ENCODE peak calls at places on chromosomes 4 and X, in nine cellular contexts. L is adrenal gland; T is nucleus accumbens; H is choroid plexus epithelial cell; S is dorsolateral prefrontal cortex; G is HTR-8/SVneo; N is BJ; W is stimulated activated CD8-positive, alpha-beta memory T cell treated with anti-CD3 and anti-CD28 coated beads, Interleukin-4, amount 100 ng/mL, for 24 hours; Z is RWPE1. Q is an unnamed sample.

GRCh38 chrX:727738-728621 is 97.4 kb downstream of the SHOX start:
- DNase-seq in T (no peak), W (no peak), G (no peak), S (no peak), Z (no peak), L (no peak), H (peak; percentile 3), N (no peak), Q (no peak)

GRCh38 chr4:10571896-10572295 is 112.7 kb downstream of the CLNK start:
- DNase-seq in T (no peak), N (no peak), Z (no peak), L (no peak), W (no peak), G (no peak), S (no peak), H (peak; percentile 48), Q (no peak)

GRCh38 chr4:10521386-10521785 is 64.2 kb upstream of the ZNF518B start:
- DNase-seq in S (no peak), G (no peak), T (no peak), L (no peak), W (no peak), H (no peak), N (no peak), Z (no peak), Q (peak; percentile 48)

GRCh38 chrX:34805951-34806350 is 136.6 kb upstream of the FAM47B start:
- DNase-seq in W (no peak), T (no peak), S (no peak), Z (no peak), N (no peak), L (no peak), H (peak; percentile 2), G (no peak), Q (no peak)

GRCh38 chr4:88919056-88919455 is 137.9 kb downstream of the FAM13A start:
- DNase-seq in T (no peak), N (no peak), G (no peak), W (no peak), H (no peak), S (no peak), Z (peak; percentile 62), L (no peak), Q (no peak)

GRCh38 chr4:2217726-2218125 is 24.2 kb downstream of the HAUS3 start:
- DNase-seq in L (no peak), S (no peak), T (no peak), H (peak; percentile 22), W (no peak), N (no peak), G (no peak), Z (peak; percentile 19), Q (no peak)

GRCh38 chr4:14958436-14958835 is 43.8 kb upstream of the CPEB2 start:
- DNase-seq in W (no peak), Z (no peak), T (no peak), G (no peak), H (no peak), L (no peak), N (no peak), S (no peak), Q (no peak)

GRCh38 chrX:47936224-47936939 is 67.4 kb downstream of the ZNF182 start:
- DNase-seq in G (no peak), N (no peak), Z (no peak), H (no peak), L (no peak), T (no peak), S (no peak), W (no peak), Q (peak; percentile 1)

GRCh38 chr4:70844180-70844579 is 4.5 kb upstream of the GRSF1 start:
- DNase-seq in T (no peak), N (no peak), H (no peak), W (no peak), S (no peak), L (peak; percentile 57), Z (no peak), G (no peak), Q (no peak)

GRCh38 chr4:159787901-159788300 is 685.0 kb downstream of the RAPGEF2 start:
- DNase-seq in T (no peak), S (no peak), Z (peak; percentile 1), G (no peak), L (no peak), N (no peak), H (no peak), W (no peak), Q (no peak)

GRCh38 chr4:138310991-138311390 is 68.8 kb upstream of the SLC7A11 start:
- DNase-seq in N (no peak), H (peak; percentile 80), L (no peak), S (no peak), Z (peak; percentile 25), T (no peak), W (no peak), G (no peak), Q (no peak)

GRCh38 chrX:116241001-116241400 is 70.5 kb downstream of the AGTR2 start:
- DNase-seq in G (no peak), T (no peak), L (no peak), S (no peak), Z (no peak), H (no peak), N (no peak), W (no peak), Q (no peak)

GRCh38 chrX:73849054-73849453 is 286.1 kb downstream of the CHIC1 start:
- DNase-seq in H (no peak), L (no peak), T (no peak), Z (no peak), N (no peak), W (no peak), G (no peak), S (no peak), Q (no peak)

GRCh38 chr4:90727938-90728337 is 600.7 kb downstream of the CCSER1 start:
- DNase-seq in Z (peak; percentile 69), S (no peak), N (no peak), L (no peak), G (peak; percentile 0), T (no peak), H (peak; percentile 1), W (no peak), Q (no peak)

GRCh38 chrX:87370865-87371264 is 146.7 kb upstream of the KLHL4 start:
- DNase-seq in S (no peak), G (no peak), Z (no peak), N (no peak), W (no peak), H (no peak), T (no peak), L (no peak), Q (no peak)

GRCh38 chrX:19889582-19890342 is 2.4 kb upstream of the SH3KBP1 start:
- DNase-seq in W (peak; percentile 14), Z (peak; percentile 36), H (peak; percentile 90), S (no peak), T (no peak), N (no peak), G (peak; percentile 24), L (peak; percentile 83), Q (peak; percentile 47)

GRCh38 chrX:112341598-112341997 is 259.0 kb upstream of the TRPC5 start:
- DNase-seq in T (no peak), N (no peak), Z (peak; percentile 1), G (no peak), H (no peak), W (no peak), S (no peak), L (no peak), Q (no peak)

GRCh38 chrX:40245411-40246140 is 147.8 kb upstream of the BCOR start:
- DNase-seq in H (peak; percentile 90), T (no peak), W (no peak), Z (no peak), N (no peak), L (peak; percentile 32), S (no peak), G (no peak), Q (peak; percentile 16)

GRCh38 chr4:25061602-25062001 is 30.9 kb upstream of the LGI2 start:
- DNase-seq in T (no peak), G (no peak), Z (no peak), N (no peak), L (no peak), W (no peak), H (no peak), S (no peak), Q (no peak)

Q was measured in NCI-H345.